ENCODE peak calls at places on chromosome 3, in seven cellular contexts. E is A549, T is astrocyte, I is kidney epithelial cell, B is endodermal cell, G is ascending aorta, Y is GM06990. O is an unnamed sample.

GRCh38 chr3:10419637-10420232 is 85.7 kb downstream of the ATP2B2 start:
- DNase-seq in E (no peak), T (peak; percentile 7), I (peak; percentile 65), B (no peak), G (no peak), Y (no peak), O (no peak)

GRCh38 chr3:45412731-45413130 is 24.4 kb downstream of the LARS2 start:
- DNase-seq in E (no peak), T (no peak), I (no peak), B (no peak), G (no peak), Y (no peak), O (no peak)

GRCh38 chr3:129182390-129183180 is 1.1 kb downstream of the CNBP start:
- DNase-seq in E (no peak), T (peak; percentile 46), I (no peak), B (peak; percentile 65), G (no peak), Y (no peak), O (peak; percentile 46)

GRCh38 chr3:75059120-75059519 is 444.7 kb upstream of the CNTN3 start:
- DNase-seq in E (no peak), T (no peak), I (no peak), B (no peak), G (no peak), Y (no peak), O (no peak)

GRCh38 chr3:185677146-185677829 is 91.2 kb downstream of the SENP2 start:
- DNase-seq in E (peak; percentile 62), T (peak; percentile 46), I (no peak), B (peak; percentile 71), G (no peak), Y (no peak), O (peak; percentile 91)

GRCh38 chr3:23999012-23999641 is 54.0 kb downstream of the NR1D2 start:
- DNase-seq in E (peak; percentile 35), T (no peak), I (peak; percentile 5), B (peak; percentile 92), G (peak; percentile 92), Y (no peak), O (peak; percentile 71)

GRCh38 chr3:141487419-141488345 is 855 bp downstream of the RASA2 start:
- DNase-seq in E (peak; percentile 54), T (peak; percentile 34), I (no peak), B (peak; percentile 90), G (peak; percentile 84), Y (peak; percentile 89), O (peak; percentile 54)

GRCh38 chr3:110248666-110249065 is 823.0 kb upstream of the NECTIN3 start:
- DNase-seq in E (no peak), T (no peak), I (no peak), B (no peak), G (no peak), Y (no peak), O (peak; percentile 63)

GRCh38 chr3:129597087-129597791 is 9.2 kb downstream of the PLXND1 start:
- DNase-seq in E (no peak), T (peak; percentile 59), I (no peak), B (no peak), G (no peak), Y (no peak), O (peak; percentile 69)

GRCh38 chr3:11564577-11565001 is 79.1 kb downstream of the VGLL4 start:
- DNase-seq in E (no peak), T (no peak), I (no peak), B (no peak), G (peak; percentile 59), Y (no peak), O (no peak)

GRCh38 chr3:156489462-156489911 is 65.4 kb downstream of the SSR3 start:
- DNase-seq in E (no peak), T (peak; percentile 81), I (no peak), B (no peak), G (no peak), Y (no peak), O (no peak)

GRCh38 chr3:174955513-174956001 is 96.4 kb downstream of the NAALADL2 start:
- DNase-seq in E (peak; percentile 28), T (peak; percentile 58), I (peak; percentile 7), B (no peak), G (no peak), Y (no peak), O (peak; percentile 65)

GRCh38 chr3:10008588-10009344 is 17.5 kb upstream of the FANCD2 start:
- DNase-seq in E (peak; percentile 73), T (peak; percentile 30), I (no peak), B (peak; percentile 96), G (peak; percentile 96), Y (peak; percentile 82), O (peak; percentile 83)

GRCh38 chr3:90261481-90262433 is 1154.3 kb downstream of the EPHA3 start:
- DNase-seq in E (no peak), T (no peak), I (no peak), B (no peak), G (no peak), Y (no peak), O (no peak)

GRCh38 chr3:120369000-120369399 is 19.8 kb upstream of the LRRC58 start:
- DNase-seq in E (no peak), T (no peak), I (peak; percentile 86), B (no peak), G (no peak), Y (no peak), O (no peak)

GRCh38 chr3:59816312-59816711 is 766.5 kb upstream of the CFAP20DC start:
- DNase-seq in E (no peak), T (no peak), I (no peak), B (no peak), G (no peak), Y (no peak), O (no peak)

GRCh38 chr3:47421741-47422649 is 41.2 kb downstream of the PTPN23 start:
- DNase-seq in E (peak; percentile 47), T (peak; percentile 6), I (no peak), B (peak; percentile 75), G (no peak), Y (no peak), O (peak; percentile 31)

GRCh38 chr3:98592345-98592935 is 971 bp downstream of the CPOX start:
- DNase-seq in E (no peak), T (no peak), I (no peak), B (no peak), G (no peak), Y (no peak), O (no peak)

GRCh38 chr3:18295171-18295920 is 129.8 kb downstream of the SATB1 start:
- DNase-seq in E (peak; percentile 43), T (peak; percentile 84), I (peak; percentile 87), B (peak; percentile 96), G (no peak), Y (peak; percentile 19), O (peak; percentile 71)

GRCh38 chr3:135806342-135806741 is 159.2 kb upstream of the PPP2R3A start:
- DNase-seq in E (no peak), T (no peak), I (no peak), B (no peak), G (no peak), Y (no peak), O (no peak)

GRCh38 chr3:151765685-151766084 is 32.0 kb downstream of the AADACL2 start:
- DNase-seq in E (no peak), T (no peak), I (no peak), B (no peak), G (no peak), Y (no peak), O (no peak)

GRCh38 chr3:115720988-115721387 is 97.7 kb downstream of the GAP43 start:
- DNase-seq in E (no peak), T (no peak), I (no peak), B (no peak), G (no peak), Y (no peak), O (no peak)

DNA sequence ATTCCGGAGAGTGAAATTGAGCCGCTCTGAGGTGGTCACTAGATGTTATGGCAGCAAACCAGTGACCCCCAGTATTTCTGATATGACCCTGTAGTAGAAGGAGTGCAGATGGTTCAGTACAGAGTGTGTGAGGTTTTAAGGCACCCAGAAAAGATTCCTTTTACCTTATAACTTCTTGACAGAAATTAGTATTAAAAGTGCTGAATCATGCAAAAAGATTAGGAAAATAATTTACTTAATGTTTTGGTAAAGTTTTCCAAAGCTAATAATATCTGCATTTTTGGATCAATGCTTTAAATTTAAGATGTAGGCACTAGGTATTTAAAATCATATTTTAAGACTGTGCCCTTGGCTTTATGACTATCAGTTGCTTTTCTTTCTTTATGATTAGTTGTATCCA is 241.8 kb upstream of the TOPAZ1 start:
- DNase-seq in E (no peak), T (no peak), I (no peak), B (no peak), G (no peak), Y (no peak), O (no peak)
- H3K4me3 ChIP-seq in E (peak overlapping the region; percentile 83), T (peak overlapping the region; percentile 64), I (peak overlapping the region; percentile 86), B (peak overlapping the region; percentile 78), G (peak overlapping the region; percentile 75), Y (peak overlapping the region; percentile 60), O (peak overlapping the region; percentile 64)

GRCh38 chr3:22898558-22898957 is 304.6 kb upstream of the UBE2E2 start:
- DNase-seq in E (no peak), T (no peak), I (no peak), B (no peak), G (no peak), Y (no peak), O (no peak)

GRCh38 chr3:22887664-22888291 is 315.3 kb upstream of the UBE2E2 start:
- DNase-seq in E (no peak), T (peak; percentile 6), I (peak; percentile 12), B (peak; percentile 56), G (no peak), Y (no peak), O (peak; percentile 76)

GRCh38 chr3:22894877-22895276 is 308.2 kb upstream of the UBE2E2 start:
- DNase-seq in E (no peak), T (no peak), I (no peak), B (no peak), G (no peak), Y (no peak), O (no peak)

GRCh38 chr3:22893631-22894377 is 309.3 kb upstream of the UBE2E2 start:
- DNase-seq in E (no peak), T (no peak), I (no peak), B (no peak), G (no peak), Y (no peak), O (no peak)

DNA sequence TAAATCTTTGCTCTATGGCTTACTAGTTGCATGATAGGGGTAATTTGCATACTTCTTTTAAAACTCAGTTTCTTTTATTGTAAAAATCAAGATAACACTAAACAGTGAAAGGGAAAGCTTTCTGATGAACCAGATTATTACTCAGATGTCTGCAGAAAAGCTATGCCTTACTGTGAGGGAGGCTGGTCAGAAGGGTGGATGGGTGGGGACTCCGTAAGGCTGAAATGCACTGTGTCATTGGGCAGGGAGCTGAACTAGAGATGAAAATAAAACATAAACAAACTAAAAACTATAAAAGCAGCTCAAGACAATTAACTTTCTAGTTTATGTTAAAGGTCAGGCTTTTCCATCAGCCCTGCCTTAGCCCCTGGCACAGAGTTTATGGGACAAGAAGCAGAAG is 310.1 kb upstream of the UBE2E2 start:
- DNase-seq in E (no peak), T (no peak), I (no peak), B (no peak), G (no peak), Y (no peak), O (no peak)
- TF ChIP-seq CTCF in E (no peak), T (no peak), I (no peak), B (no peak), G (no peak), Y (no peak), O (no peak)

GRCh38 chr3:188264231-188265213 is 110.6 kb downstream of the LPP start:
- DNase-seq in E (no peak), T (peak; percentile 69), I (no peak), B (no peak), G (peak; percentile 82), Y (no peak), O (peak; percentile 51)
- H3K4me3 ChIP-seq in E (no peak overlapping the region), T (peak overlapping the region; percentile 2), I (no peak overlapping the region), B (no peak overlapping the region), G (peak overlapping the region; percentile 31), Y (no peak overlapping the region), O (no peak overlapping the region)

GRCh38 chr3:158773845-158774542 is 27.9 kb upstream of the MFSD1 start:
- DNase-seq in E (no peak), T (peak; percentile 72), I (no peak), B (no peak), G (no peak), Y (no peak), O (peak; percentile 72)
- TF ChIP-seq CTCF in E (no peak), T (no peak), I (no peak), B (peak; percentile 8), G (no peak), Y (peak; percentile 13), O (no peak)